ENCODE peak calls at places on chromosome 12, in six cellular contexts. Q, Y, F, L, A and C are unnamed samples. For H3K4me1 and H3K27me3, the result is how much of the 10 kb centered on the place peaks cover.

GRCh38 chr12:58896278-58896677 is 24.0 kb downstream of the LRIG3 start:
- DNase-seq in Q (no peak), Y (no peak), F (no peak), L (no peak), A (no peak), C (no peak)

GRCh38 chr12:76519538-76519937 is 40.0 kb downstream of the OSBPL8 start:
- DNase-seq in Q (no peak), Y (no peak), F (no peak), L (no peak), A (no peak), C (no peak)

GRCh38 chr12:2944401-2945047 is 14.7 kb upstream of the TEAD4 start:
- DNase-seq in Q (no peak), Y (no peak), F (no peak), L (peak), A (peak), C (no peak)

GRCh38 chr12:39443704-39444234 is 849 bp upstream of the KIF21A start:
- DNase-seq in Q (no peak), Y (no peak), F (no peak), L (peak), A (peak), C (no peak)

GRCh38 chr12:52630609-52631200 is 12.3 kb upstream of the KRT73 start:
- DNase-seq in Q (no peak), Y (no peak), F (no peak), L (no peak), A (no peak), C (no peak)

GRCh38 chr12:2783936-2784600 is 10.7 kb upstream of the FKBP4 start:
- DNase-seq in Q (no peak), Y (no peak), F (no peak), L (peak), A (peak), C (peak)

GRCh38 chr12:118238888-118239287 is 103.0 kb downstream of the PEBP1 start:
- DNase-seq in Q (no peak), Y (no peak), F (no peak), L (no peak), A (no peak), C (no peak)

GRCh38 chr12:119157528-119157927 is 21.2 kb upstream of the HSPB8 start:
- DNase-seq in Q (no peak), Y (no peak), F (no peak), L (no peak), A (no peak), C (no peak)

GRCh38 chr12:75444444-75445136 is 36.0 kb upstream of the GLIPR1 start:
- DNase-seq in Q (no peak), Y (no peak), F (no peak), L (no peak), A (peak), C (no peak)

GRCh38 chr12:712172-712863 is 40.1 kb upstream of the WNK1 start:
- DNase-seq in Q (no peak), Y (no peak), F (no peak), L (no peak), A (peak), C (no peak)

GRCh38 chr12:57216931-57217871 is 607 bp downstream of the NXPH4 start:
- DNase-seq in Q (no peak), Y (no peak), F (no peak), L (no peak), A (no peak), C (no peak)

GRCh38 chr12:125122668-125123067 is 57.4 kb downstream of the AACS start:
- DNase-seq in Q (no peak), Y (no peak), F (no peak), L (no peak), A (no peak), C (no peak)

DNA sequence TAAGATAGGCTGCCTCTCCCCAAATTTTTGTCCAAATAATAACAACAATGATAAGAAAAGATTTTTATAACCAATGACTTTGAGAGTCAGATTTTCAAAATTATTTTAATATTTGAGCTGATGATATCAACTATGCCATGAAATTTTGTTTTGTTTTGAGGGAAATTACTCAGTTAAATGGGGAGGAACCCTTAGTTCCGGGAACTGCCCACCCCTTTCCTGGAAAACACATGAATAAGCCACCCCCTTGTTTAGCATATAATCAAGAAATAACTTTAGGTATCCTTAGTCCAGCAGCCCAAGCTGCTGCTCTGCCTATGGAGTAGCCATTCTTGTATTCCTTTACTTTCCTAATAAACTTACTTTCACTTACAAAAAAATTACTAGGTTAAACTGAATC is 61.4 kb downstream of the HMGA2 start:
- DNase-seq in Q (no peak), Y (no peak), F (no peak), L (no peak), A (peak), C (no peak)
- H3K4me1 ChIP-seq in Q (under half), Y (under half), F (under half), L (under half), A (under half), C (under half)

GRCh38 chr12:30013051-30013450 is 229.3 kb upstream of the TMTC1 start:
- DNase-seq in Q (no peak), Y (no peak), F (no peak), L (peak), A (no peak), C (no peak)
- TF ChIP-seq CTCF in Q (no peak), Y (no peak), F (no peak), L (no peak), A (no peak), C (no peak)

DNA sequence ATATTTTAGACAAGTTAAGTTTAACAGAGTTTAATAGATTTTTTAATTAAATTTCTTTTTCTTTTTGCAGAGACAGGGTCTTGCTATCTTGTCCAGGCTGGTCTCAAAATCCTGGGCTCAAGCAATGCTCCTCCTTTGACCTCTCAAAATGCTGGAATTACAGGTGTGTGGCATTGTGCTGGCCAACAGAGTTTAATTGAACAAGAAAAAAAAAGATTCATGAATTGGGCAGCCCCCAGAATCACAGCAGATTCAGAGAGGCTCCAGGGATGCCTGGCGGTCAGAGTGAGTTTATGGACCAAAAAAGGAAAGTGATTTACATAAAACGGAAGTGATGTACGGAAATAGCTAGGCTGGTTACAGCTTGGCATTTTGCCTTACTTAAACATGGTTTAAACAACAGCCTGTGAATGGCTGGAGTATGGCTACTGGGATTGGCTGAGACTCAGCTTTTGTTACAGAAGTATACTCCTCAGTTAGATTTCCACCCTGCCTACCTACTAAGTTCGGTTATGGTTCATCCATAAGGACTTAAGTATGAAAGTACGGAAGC is 14.5 kb upstream of the TESPA1 start:
- DNase-seq in Q (no peak), Y (no peak), F (no peak), L (no peak), A (no peak), C (no peak)
- H3K27me3 ChIP-seq in Q (under half), Y (under half), F (under half), L (under half), A (under half), C (under half)

DNA sequence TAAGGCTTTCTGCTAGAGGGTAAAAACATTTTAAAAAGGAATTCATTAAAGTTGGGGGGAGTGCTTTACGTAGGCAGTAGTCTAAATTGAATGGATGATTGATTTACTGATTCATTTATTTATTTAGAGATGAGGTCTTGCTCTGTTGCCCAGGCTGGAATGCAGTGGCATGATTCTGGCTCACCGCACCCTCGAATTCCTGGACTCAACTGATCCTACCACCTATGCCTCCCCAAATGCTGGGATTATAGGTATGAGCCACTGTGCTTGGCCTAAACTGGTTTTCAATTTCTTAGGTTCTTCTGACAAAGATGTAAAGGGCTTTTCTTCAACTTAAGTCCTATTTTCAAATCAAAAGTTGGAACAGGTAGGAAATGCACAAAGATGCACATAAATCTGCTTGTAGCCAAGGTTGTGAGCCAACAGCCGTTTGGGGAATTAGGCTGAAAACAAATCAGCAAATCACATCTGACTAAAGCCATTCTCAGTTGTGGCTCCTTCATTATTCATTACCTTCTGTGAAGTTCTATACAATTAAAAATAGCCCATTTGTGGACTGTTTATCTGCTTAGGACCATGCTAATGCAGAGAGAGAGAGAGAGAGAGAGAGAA is 218.0 kb downstream of the PPM1H start:
- DNase-seq in Q (no peak), Y (no peak), F (no peak), L (no peak), A (no peak), C (no peak)
- H3K4me1 ChIP-seq in Q (under half), Y (under half), F (under half), L (under half), A (under half), C (under half)

DNA sequence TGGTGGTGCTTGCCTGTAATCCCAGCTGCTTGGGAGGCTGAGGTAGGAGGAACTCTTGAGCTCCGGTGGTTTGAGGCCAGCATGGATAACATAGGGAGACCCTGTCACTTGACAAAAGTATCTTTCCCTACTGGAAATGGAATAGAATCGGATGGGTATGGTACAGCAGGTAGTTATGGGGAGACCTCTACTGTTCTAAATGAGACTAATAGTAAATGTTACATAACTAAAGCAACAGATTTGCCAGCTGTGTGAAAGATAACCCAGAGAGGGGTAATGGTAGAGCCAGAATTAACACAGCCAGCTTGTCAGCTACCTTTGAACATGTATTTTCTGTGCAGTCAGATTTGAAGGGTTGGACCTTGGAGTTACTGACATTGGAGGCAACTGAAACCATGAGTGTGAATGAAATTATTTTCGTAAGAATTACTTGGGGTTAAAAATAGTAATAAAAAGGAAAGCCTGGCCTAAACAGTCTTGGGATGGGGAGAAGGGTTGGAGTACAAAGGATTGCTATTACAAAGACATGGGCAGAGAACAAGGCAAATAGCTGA is 21.7 kb upstream of the NUP107 start:
- DNase-seq in Q (no peak), Y (no peak), F (no peak), L (peak), A (no peak), C (no peak)
- TF ChIP-seq CTCF in Q (no peak), Y (no peak), F (no peak), L (peak), A (no peak), C (peak)

GRCh38 chr12:114697246-114697716 is 13.3 kb upstream of the TBX3 start:
- DNase-seq in Q (no peak), Y (no peak), F (no peak), L (no peak), A (no peak), C (no peak)
- H3K27me3 ChIP-seq in Q (half or more), Y (under half), F (under half), L (under half), A (under half), C (under half)

DNA sequence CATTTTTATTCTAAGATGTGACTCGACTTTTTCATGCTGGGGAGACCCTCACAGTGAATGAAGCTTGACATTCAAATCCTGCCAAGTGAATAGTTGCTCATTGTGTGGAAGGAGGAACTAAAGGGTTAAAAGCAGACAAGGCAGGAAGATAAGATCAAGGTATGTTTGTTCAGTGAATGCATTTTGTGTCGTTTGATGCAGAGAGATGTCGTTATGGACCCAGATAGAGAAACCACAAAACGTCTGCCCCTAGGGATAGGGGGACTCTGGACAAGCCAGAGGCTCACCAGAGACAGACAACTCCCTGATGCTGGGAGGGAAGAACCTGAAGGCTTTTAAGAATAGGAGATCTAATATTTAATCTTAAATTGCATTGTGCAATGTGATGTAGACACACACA is 72.5 kb upstream of the MYL2 start:
- DNase-seq in Q (no peak), Y (no peak), F (no peak), L (peak), A (no peak), C (no peak)
- H3K4me1 ChIP-seq in Q (under half), Y (under half), F (under half), L (under half), A (under half), C (under half)

GRCh38 chr12:98903875-98904274 is 258.8 kb downstream of the APAF1 start:
- DNase-seq in Q (no peak), Y (no peak), F (no peak), L (no peak), A (no peak), C (no peak)

GRCh38 chr12:98896938-98897337 is 251.8 kb downstream of the APAF1 start:
- DNase-seq in Q (no peak), Y (no peak), F (no peak), L (peak), A (peak), C (no peak)

GRCh38 chr12:98901189-98901588 is 256.1 kb downstream of the APAF1 start:
- DNase-seq in Q (no peak), Y (no peak), F (no peak), L (no peak), A (no peak), C (no peak)
- TF ChIP-seq CTCF in Q (no peak), Y (no peak), F (no peak), L (no peak), A (no peak), C (no peak)